ENCODE peak calls at places on chromosomes 7 and 10, in four cellular contexts. One of them, this sample, is unnamed.

GRCh38 chr7:85135931-85136330 is 50.9 kb downstream of the SEMA3D start:
- DNase-seq in fibroblast of the aortic adventitia: peak
- DNase-seq in stomach: no peak
- DNase-seq in PC-9: no peak
- DNase-seq in this sample: no peak

GRCh38 chr7:82362129-82362528 is 81.4 kb downstream of the CACNA2D1 start:
- DNase-seq in PC-9: no peak
- DNase-seq in stomach: no peak
- DNase-seq in fibroblast of the aortic adventitia: peak
- DNase-seq in this sample: no peak

GRCh38 chr10:132030898-132031463 is 34.8 kb upstream of the JAKMIP3 start:
- DNase-seq in fibroblast of the aortic adventitia: no peak
- DNase-seq in PC-9: no peak
- DNase-seq in stomach: no peak
- DNase-seq in this sample: no peak

GRCh38 chr7:98826400-98826799 is 43.4 kb downstream of the TMEM130 start:
- DNase-seq in PC-9: no peak
- DNase-seq in fibroblast of the aortic adventitia: no peak
- DNase-seq in stomach: no peak
- DNase-seq in this sample: no peak

GRCh38 chr7:80346704-80347103 is 165.2 kb downstream of the GNAT3 start:
- DNase-seq in fibroblast of the aortic adventitia: peak
- DNase-seq in stomach: no peak
- DNase-seq in PC-9: no peak
- DNase-seq in this sample: no peak

GRCh38 chr10:22701132-22701851 is 13.1 kb downstream of the PIP4K2A start:
- DNase-seq in fibroblast of the aortic adventitia: no peak
- DNase-seq in stomach: no peak
- DNase-seq in PC-9: no peak
- DNase-seq in this sample: no peak

GRCh38 chr10:71314028-71314693 is 4.9 kb upstream of the SLC29A3 start:
- DNase-seq in fibroblast of the aortic adventitia: peak
- DNase-seq in stomach: peak
- DNase-seq in PC-9: peak
- DNase-seq in this sample: peak

GRCh38 chr7:69928609-69929008 is 330.3 kb downstream of the AUTS2 start:
- DNase-seq in stomach: no peak
- DNase-seq in PC-9: no peak
- DNase-seq in fibroblast of the aortic adventitia: no peak
- DNase-seq in this sample: no peak

GRCh38 chr7:141071855-141072547 is 1.9 kb upstream of the TMEM178B start:
- DNase-seq in stomach: no peak
- DNase-seq in PC-9: no peak
- DNase-seq in fibroblast of the aortic adventitia: no peak
- DNase-seq in this sample: no peak

GRCh38 chr7:132390705-132391104 is 185.6 kb downstream of the PLXNA4 start:
- DNase-seq in fibroblast of the aortic adventitia: peak
- DNase-seq in PC-9: no peak
- DNase-seq in stomach: no peak
- DNase-seq in this sample: no peak

GRCh38 chr10:127945335-127945734 is 38.4 kb downstream of the PTPRE start:
- DNase-seq in stomach: peak
- DNase-seq in PC-9: peak
- DNase-seq in fibroblast of the aortic adventitia: peak
- DNase-seq in this sample: no peak

GRCh38 chr7:144011458-144012230 is 11.5 kb downstream of the OR6B1 start:
- DNase-seq in fibroblast of the aortic adventitia: peak
- DNase-seq in stomach: no peak
- DNase-seq in PC-9: no peak
- DNase-seq in this sample: no peak

GRCh38 chr10:29815572-29815971 is 180.8 kb upstream of the SVIL start:
- DNase-seq in fibroblast of the aortic adventitia: no peak
- DNase-seq in stomach: no peak
- DNase-seq in PC-9: no peak
- DNase-seq in this sample: no peak

GRCh38 chr7:56009695-56010094 is 41.5 kb downstream of the PSPH start:
- DNase-seq in fibroblast of the aortic adventitia: no peak
- DNase-seq in PC-9: no peak
- DNase-seq in stomach: peak
- DNase-seq in this sample: no peak

GRCh38 chr10:76558996-76559888 is 1078.4 kb downstream of the KCNMA1 start:
- DNase-seq in PC-9: no peak
- DNase-seq in fibroblast of the aortic adventitia: peak
- DNase-seq in stomach: no peak
- DNase-seq in this sample: no peak

GRCh38 chr10:75229961-75230360 is 5.8 kb downstream of the COMTD1 start:
- DNase-seq in fibroblast of the aortic adventitia: peak
- DNase-seq in PC-9: no peak
- DNase-seq in stomach: no peak
- DNase-seq in this sample: no peak

GRCh38 chr10:103451871-103452713 is at the start of gene CALHM2:
- DNase-seq in fibroblast of the aortic adventitia: peak
- DNase-seq in stomach: peak
- DNase-seq in PC-9: peak
- DNase-seq in this sample: peak

GRCh38 chr10:25641576-25641975 is 292.5 kb upstream of the MYO3A start:
- DNase-seq in PC-9: no peak
- DNase-seq in fibroblast of the aortic adventitia: no peak
- DNase-seq in stomach: no peak
- DNase-seq in this sample: no peak

GRCh38 chr10:119817991-119818888 is 54.4 kb downstream of the MCMBP start:
- DNase-seq in PC-9: no peak
- DNase-seq in stomach: peak
- DNase-seq in fibroblast of the aortic adventitia: peak
- DNase-seq in this sample: no peak

GRCh38 chr10:63491558-63492316 is 26.0 kb upstream of the JMJD1C start:
- DNase-seq in fibroblast of the aortic adventitia: peak
- DNase-seq in stomach: no peak
- DNase-seq in PC-9: peak
- DNase-seq in this sample: no peak

GRCh38 chr10:118800920-118801319 is 46.1 kb upstream of the CACUL1 start:
- DNase-seq in stomach: peak
- DNase-seq in PC-9: peak
- DNase-seq in fibroblast of the aortic adventitia: no peak
- DNase-seq in this sample: no peak

GRCh38 chr7:158771-159170 is 33.6 kb upstream of the FAM20C start:
- DNase-seq in stomach: no peak
- DNase-seq in PC-9: no peak
- DNase-seq in fibroblast of the aortic adventitia: no peak
- DNase-seq in this sample: no peak

GRCh38 chr10:46293832-46294640 is 7.2 kb downstream of the ANTXRL start:
- DNase-seq in fibroblast of the aortic adventitia: no peak
- DNase-seq in PC-9: no peak
- DNase-seq in stomach: no peak
- DNase-seq in this sample: peak

GRCh38 chr7:107936312-107936711 is 45.3 kb downstream of the DLD start:
- DNase-seq in fibroblast of the aortic adventitia: no peak
- DNase-seq in PC-9: no peak
- DNase-seq in stomach: no peak
- DNase-seq in this sample: no peak

DNA sequence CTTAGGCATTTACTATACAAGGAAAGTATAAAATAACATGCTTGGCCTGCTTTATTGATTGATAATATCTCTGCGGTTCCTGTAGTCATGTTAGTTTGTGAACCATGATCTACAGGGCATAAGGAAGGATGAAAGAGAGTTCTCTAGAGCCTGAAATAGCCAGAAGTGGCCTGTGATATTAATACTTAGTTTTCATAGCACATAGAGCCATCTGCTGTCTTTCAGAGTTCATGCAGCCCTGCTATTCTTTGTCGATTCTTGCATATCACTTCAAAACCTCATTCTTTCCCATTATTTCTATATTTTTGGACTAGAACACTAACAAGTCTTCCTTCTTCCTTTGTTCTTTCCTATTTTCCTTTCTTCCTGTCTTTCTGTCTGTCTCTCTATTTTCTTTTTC is 26.4 kb upstream of the PRKG1 start:
- DNase-seq in stomach: no peak
- DNase-seq in PC-9: no peak
- DNase-seq in fibroblast of the aortic adventitia: peak
- DNase-seq in this sample: no peak
- TF ChIP-seq CTCF in stomach: no peak
- TF ChIP-seq CTCF in PC-9: no peak
- TF ChIP-seq CTCF in fibroblast of the aortic adventitia: peak
- TF ChIP-seq CTCF in this sample: no peak

GRCh38 chr7:106347229-106347833 is 62.5 kb upstream of the NAMPT start:
- DNase-seq in PC-9: no peak
- DNase-seq in fibroblast of the aortic adventitia: no peak
- DNase-seq in stomach: no peak
- DNase-seq in this sample: no peak
- TF ChIP-seq CTCF in PC-9: no peak
- TF ChIP-seq CTCF in fibroblast of the aortic adventitia: no peak
- TF ChIP-seq CTCF in stomach: no peak
- TF ChIP-seq CTCF in this sample: no peak

GRCh38 chr7:92767427-92767826 is 68.9 kb downstream of the CDK6 start:
- DNase-seq in stomach: no peak
- DNase-seq in PC-9: no peak
- DNase-seq in fibroblast of the aortic adventitia: peak
- DNase-seq in this sample: no peak
- TF ChIP-seq CTCF in stomach: no peak
- TF ChIP-seq CTCF in PC-9: no peak
- TF ChIP-seq CTCF in fibroblast of the aortic adventitia: no peak
- TF ChIP-seq CTCF in this sample: no peak

DNA sequence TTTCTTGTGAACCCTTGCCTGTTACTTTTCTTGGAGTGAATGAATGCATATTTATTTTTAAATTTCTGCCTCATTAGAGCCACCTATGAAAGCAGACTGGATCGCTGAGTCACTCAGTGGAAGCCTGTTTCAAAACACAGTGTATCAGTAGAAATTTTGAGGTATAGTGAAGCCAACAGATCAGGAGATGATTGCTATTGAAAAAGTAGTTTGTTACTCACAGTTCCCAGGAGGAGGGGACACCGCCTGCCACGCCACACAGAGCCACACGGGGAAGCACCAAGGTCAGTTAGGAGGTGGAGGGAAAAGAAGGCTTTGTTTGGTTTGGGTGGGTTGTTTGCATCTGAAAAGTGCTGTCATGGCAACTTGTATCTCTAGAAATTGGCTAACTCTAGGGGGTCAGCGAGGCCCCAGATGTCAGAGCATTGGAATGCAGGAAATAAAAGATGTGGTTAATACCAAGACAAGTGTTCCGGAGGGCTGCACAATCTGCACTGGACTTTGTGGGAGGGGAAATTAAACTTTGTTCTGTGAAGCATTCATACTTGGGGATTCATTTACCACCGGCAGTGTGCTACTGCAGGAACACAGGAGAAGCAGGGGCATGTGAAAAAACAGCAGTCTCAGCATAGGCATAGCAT is 106.4 kb upstream of the SDK1 start:
- DNase-seq in PC-9: peak
- DNase-seq in fibroblast of the aortic adventitia: peak
- DNase-seq in stomach: no peak
- DNase-seq in this sample: no peak
- TF ChIP-seq CTCF in PC-9: peak
- TF ChIP-seq CTCF in fibroblast of the aortic adventitia: peak
- TF ChIP-seq CTCF in stomach: no peak
- TF ChIP-seq CTCF in this sample: no peak

GRCh38 chr7:8430643-8431042 is 2.8 kb upstream of the NXPH1 start:
- DNase-seq in stomach: no peak
- DNase-seq in fibroblast of the aortic adventitia: no peak
- DNase-seq in PC-9: no peak
- DNase-seq in this sample: no peak

GRCh38 chr7:8434290-8435002 is 1.0 kb downstream of the NXPH1 start:
- DNase-seq in stomach: no peak
- DNase-seq in fibroblast of the aortic adventitia: no peak
- DNase-seq in PC-9: no peak
- DNase-seq in this sample: no peak

GRCh38 chr7:8435597-8436243 is 2.3 kb downstream of the NXPH1 start:
- DNase-seq in fibroblast of the aortic adventitia: no peak
- DNase-seq in PC-9: no peak
- DNase-seq in stomach: no peak
- DNase-seq in this sample: no peak

GRCh38 chr7:8435120-8435519 is 1.7 kb downstream of the NXPH1 start:
- DNase-seq in fibroblast of the aortic adventitia: no peak
- DNase-seq in PC-9: no peak
- DNase-seq in stomach: no peak
- DNase-seq in this sample: no peak

GRCh38 chr7:8433477-8434289 is at the start of gene NXPH1:
- DNase-seq in stomach: no peak
- DNase-seq in fibroblast of the aortic adventitia: no peak
- DNase-seq in PC-9: no peak
- DNase-seq in this sample: no peak
- TF ChIP-seq CTCF in stomach: no peak
- TF ChIP-seq CTCF in fibroblast of the aortic adventitia: no peak
- TF ChIP-seq CTCF in PC-9: no peak
- TF ChIP-seq CTCF in this sample: no peak

GRCh38 chr10:52783726-52784125 is 11.1 kb upstream of the MBL2 start:
- DNase-seq in PC-9: no peak
- DNase-seq in stomach: no peak
- DNase-seq in fibroblast of the aortic adventitia: no peak
- DNase-seq in this sample: no peak

GRCh38 chr10:52779541-52780390 is 7.2 kb upstream of the MBL2 start:
- DNase-seq in stomach: peak
- DNase-seq in PC-9: peak
- DNase-seq in fibroblast of the aortic adventitia: peak
- DNase-seq in this sample: no peak

GRCh38 chr10:52778511-52779392 is 6.2 kb upstream of the MBL2 start:
- DNase-seq in fibroblast of the aortic adventitia: peak
- DNase-seq in stomach: no peak
- DNase-seq in PC-9: no peak
- DNase-seq in this sample: no peak

GRCh38 chr10:52782554-52782953 is 10.0 kb upstream of the MBL2 start:
- DNase-seq in fibroblast of the aortic adventitia: no peak
- DNase-seq in PC-9: no peak
- DNase-seq in stomach: no peak
- DNase-seq in this sample: no peak

DNA sequence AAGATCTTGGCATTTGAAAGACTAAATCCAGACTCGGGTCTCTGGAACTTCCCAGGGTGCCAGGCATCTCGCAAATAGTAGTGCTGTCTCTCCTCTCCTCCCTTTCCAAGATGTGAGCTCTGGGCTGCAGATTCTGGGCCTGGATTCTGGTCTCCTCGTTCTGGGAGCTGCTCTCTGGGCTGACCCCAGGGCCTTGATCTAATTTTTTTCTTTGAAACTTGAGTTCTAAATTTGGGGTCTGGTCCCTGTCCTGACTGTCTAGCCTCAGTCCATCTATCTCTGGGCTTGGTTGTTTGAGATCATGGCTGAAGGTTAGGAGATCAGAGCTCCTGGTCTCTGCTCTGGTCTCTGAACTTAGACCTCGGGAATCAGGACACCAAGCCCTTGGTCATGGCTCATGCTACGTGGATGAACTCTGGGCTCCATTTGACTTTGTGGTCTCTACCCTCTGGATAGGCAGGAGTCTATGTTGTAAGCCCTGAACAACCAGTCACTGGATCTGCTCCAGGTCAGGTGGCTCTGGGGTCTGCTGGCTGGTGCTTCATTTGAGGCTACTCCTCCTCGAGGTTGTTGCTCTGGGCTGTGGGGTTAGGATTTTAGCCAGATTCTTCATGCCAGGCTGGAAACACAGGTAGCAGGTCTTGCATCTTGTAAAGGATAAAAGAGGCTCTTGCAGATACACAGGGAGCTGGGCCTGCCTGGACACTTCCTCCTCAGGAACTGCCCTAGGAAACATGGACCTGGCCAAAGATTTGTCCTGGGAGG is 8.0 kb upstream of the MBL2 start:
- DNase-seq in stomach: no peak
- DNase-seq in fibroblast of the aortic adventitia: no peak
- DNase-seq in PC-9: no peak
- DNase-seq in this sample: no peak
- TF ChIP-seq CTCF in stomach: no peak
- TF ChIP-seq CTCF in fibroblast of the aortic adventitia: no peak
- TF ChIP-seq CTCF in PC-9: peak
- TF ChIP-seq CTCF in this sample: no peak

GRCh38 chr10:73910401-73910763 is 550 bp upstream of the PLAU start:
- DNase-seq in fibroblast of the aortic adventitia: no peak
- DNase-seq in stomach: no peak
- DNase-seq in PC-9: peak
- DNase-seq in this sample: no peak
- TF ChIP-seq CTCF in fibroblast of the aortic adventitia: no peak
- TF ChIP-seq CTCF in stomach: no peak
- TF ChIP-seq CTCF in PC-9: no peak
- TF ChIP-seq CTCF in this sample: no peak